ENCODE peak calls at places on chromosomes 3 and 15, in four cellular contexts. One of them, this sample, is unnamed.
A peak's percentile ranks its signal among the peaks of the same experiment; 100 is the strongest.

GRCh38 chr15:72998681-72999466 is 53.4 kb upstream of the NEO1 start:
- DNase-seq in PC-3: no peak
- DNase-seq in lung: no peak
- DNase-seq in transverse colon: peak; percentile 59
- DNase-seq in this sample: no peak

GRCh38 chr15:77347197-77347596 is 72.7 kb downstream of the PEAK1 start:
- DNase-seq in PC-3: peak; percentile 56
- DNase-seq in lung: no peak
- DNase-seq in transverse colon: no peak
- DNase-seq in this sample: no peak

GRCh38 chr3:127012091-127012490 is 29.2 kb downstream of the PLXNA1 start:
- DNase-seq in PC-3: no peak
- DNase-seq in lung: no peak
- DNase-seq in transverse colon: no peak
- DNase-seq in this sample: no peak

GRCh38 chr3:124780767-124781485 is 50.7 kb downstream of the UMPS start:
- DNase-seq in PC-3: no peak
- DNase-seq in lung: no peak
- DNase-seq in transverse colon: peak; percentile 50
- DNase-seq in this sample: no peak

GRCh38 chr3:194987571-194988494 is 283.1 kb downstream of the XXYLT1 start:
- DNase-seq in PC-3: peak; percentile 4
- DNase-seq in lung: no peak
- DNase-seq in transverse colon: no peak
- DNase-seq in this sample: no peak

GRCh38 chr3:130374033-130374432 is 28.6 kb downstream of the COL6A5 start:
- DNase-seq in PC-3: peak; percentile 70
- DNase-seq in lung: no peak
- DNase-seq in transverse colon: no peak
- DNase-seq in this sample: no peak

GRCh38 chr3:197001972-197002700 is 27.5 kb downstream of the MELTF start:
- DNase-seq in PC-3: no peak
- DNase-seq in lung: no peak
- DNase-seq in transverse colon: no peak
- DNase-seq in this sample: no peak

GRCh38 chr3:31754575-31755278 is 222.0 kb downstream of the STT3B start:
- DNase-seq in PC-3: peak; percentile 7
- DNase-seq in lung: no peak
- DNase-seq in transverse colon: no peak
- DNase-seq in this sample: no peak

GRCh38 chr15:82647045-82647834 is at the start of gene CPEB1:
- DNase-seq in PC-3: no peak
- DNase-seq in lung: no peak
- DNase-seq in transverse colon: peak; percentile 42
- DNase-seq in this sample: peak; percentile 19

GRCh38 chr15:33968224-33968623 is at the start of gene CHRM5:
- DNase-seq in PC-3: no peak
- DNase-seq in lung: no peak
- DNase-seq in transverse colon: no peak
- DNase-seq in this sample: no peak

GRCh38 chr3:170327040-170327808 is 30.3 kb upstream of the SKIL start:
- DNase-seq in PC-3: no peak
- DNase-seq in lung: no peak
- DNase-seq in transverse colon: no peak
- DNase-seq in this sample: no peak

GRCh38 chr3:44117239-44117638 is 124.4 kb upstream of the TOPAZ1 start:
- DNase-seq in PC-3: peak; percentile 35
- DNase-seq in lung: no peak
- DNase-seq in transverse colon: no peak
- DNase-seq in this sample: no peak

GRCh38 chr15:68414591-68414990 is 17.4 kb downstream of the ITGA11 start:
- DNase-seq in PC-3: no peak
- DNase-seq in lung: no peak
- DNase-seq in transverse colon: no peak
- DNase-seq in this sample: no peak

GRCh38 chr15:97977734-97978133 is 17.2 kb downstream of the ARRDC4 start:
- DNase-seq in PC-3: peak; percentile 46
- DNase-seq in lung: no peak
- DNase-seq in transverse colon: no peak
- DNase-seq in this sample: no peak

GRCh38 chr3:177196473-177197040 is 725 bp downstream of the TBL1XR1 start:
- DNase-seq in PC-3: peak; percentile 20
- DNase-seq in lung: no peak
- DNase-seq in transverse colon: peak; percentile 44
- DNase-seq in this sample: peak; percentile 40

GRCh38 chr3:33868309-33868708 is 69.9 kb downstream of the PDCD6IP start:
- DNase-seq in PC-3: no peak
- DNase-seq in lung: no peak
- DNase-seq in transverse colon: no peak
- DNase-seq in this sample: no peak

GRCh38 chr15:22939652-22940061 is 40.5 kb downstream of the CYFIP1 start:
- DNase-seq in PC-3: no peak
- DNase-seq in lung: no peak
- DNase-seq in transverse colon: no peak
- DNase-seq in this sample: no peak

GRCh38 chr15:22941179-22941578 is 39.0 kb downstream of the CYFIP1 start:
- DNase-seq in PC-3: no peak
- DNase-seq in lung: no peak
- DNase-seq in transverse colon: no peak
- DNase-seq in this sample: no peak

GRCh38 chr15:22939051-22939450 is 41.1 kb downstream of the CYFIP1 start:
- DNase-seq in PC-3: no peak
- DNase-seq in lung: no peak
- DNase-seq in transverse colon: no peak
- DNase-seq in this sample: no peak

GRCh38 chr15:22933641-22934061 is 46.5 kb downstream of the CYFIP1 start:
- DNase-seq in PC-3: peak; percentile 93
- DNase-seq in lung: no peak
- DNase-seq in transverse colon: no peak
- DNase-seq in this sample: no peak

GRCh38 chr15:22936577-22937472 is 43.3 kb downstream of the CYFIP1 start:
- DNase-seq in PC-3: no peak
- DNase-seq in lung: no peak
- DNase-seq in transverse colon: no peak
- DNase-seq in this sample: no peak
- H3K4me3 ChIP-seq in PC-3: no peak overlapping the region
- H3K4me3 ChIP-seq in lung: no peak overlapping the region
- H3K4me3 ChIP-seq in transverse colon: no peak overlapping the region
- H3K4me3 ChIP-seq in this sample: no peak overlapping the region

GRCh38 chr15:79957741-79958140 is 13.3 kb downstream of the BCL2A1 start:
- DNase-seq in PC-3: no peak
- DNase-seq in lung: no peak
- DNase-seq in transverse colon: no peak
- DNase-seq in this sample: no peak

GRCh38 chr15:79965836-79966630 is 5.0 kb downstream of the BCL2A1 start:
- DNase-seq in PC-3: peak; percentile 73
- DNase-seq in lung: no peak
- DNase-seq in transverse colon: no peak
- DNase-seq in this sample: no peak

GRCh38 chr15:79964232-79964820 is 6.7 kb downstream of the BCL2A1 start:
- DNase-seq in PC-3: no peak
- DNase-seq in lung: no peak
- DNase-seq in transverse colon: no peak
- DNase-seq in this sample: no peak

GRCh38 chr15:79960502-79961217 is 10.3 kb downstream of the BCL2A1 start:
- DNase-seq in PC-3: no peak
- DNase-seq in lung: no peak
- DNase-seq in transverse colon: no peak
- DNase-seq in this sample: no peak

DNA sequence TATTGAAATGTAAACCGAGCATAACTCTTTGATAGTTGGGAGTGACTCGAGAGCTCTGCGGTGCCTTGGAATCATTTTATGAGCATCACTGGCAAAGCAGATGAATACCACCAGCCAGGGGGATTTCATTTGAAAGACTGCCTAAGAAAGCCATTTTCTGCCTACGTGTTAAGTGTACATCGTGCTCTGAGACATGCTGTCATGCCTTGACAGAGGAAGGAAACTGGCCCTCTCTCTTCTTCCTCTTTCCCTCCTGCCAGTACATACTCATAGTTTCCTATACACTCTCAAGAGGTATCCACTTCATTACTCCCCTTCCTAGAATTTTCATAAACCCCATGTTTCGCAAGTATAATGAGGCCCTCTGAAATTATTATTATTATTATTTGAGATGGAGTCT is 8.8 kb downstream of the BCL2A1 start:
- DNase-seq in PC-3: no peak
- DNase-seq in lung: no peak
- DNase-seq in transverse colon: no peak
- DNase-seq in this sample: no peak
- H3K27ac ChIP-seq in PC-3: no peak overlapping the region
- H3K27ac ChIP-seq in lung: no peak overlapping the region
- H3K27ac ChIP-seq in transverse colon: no peak overlapping the region
- H3K27ac ChIP-seq in this sample: no peak overlapping the region

DNA sequence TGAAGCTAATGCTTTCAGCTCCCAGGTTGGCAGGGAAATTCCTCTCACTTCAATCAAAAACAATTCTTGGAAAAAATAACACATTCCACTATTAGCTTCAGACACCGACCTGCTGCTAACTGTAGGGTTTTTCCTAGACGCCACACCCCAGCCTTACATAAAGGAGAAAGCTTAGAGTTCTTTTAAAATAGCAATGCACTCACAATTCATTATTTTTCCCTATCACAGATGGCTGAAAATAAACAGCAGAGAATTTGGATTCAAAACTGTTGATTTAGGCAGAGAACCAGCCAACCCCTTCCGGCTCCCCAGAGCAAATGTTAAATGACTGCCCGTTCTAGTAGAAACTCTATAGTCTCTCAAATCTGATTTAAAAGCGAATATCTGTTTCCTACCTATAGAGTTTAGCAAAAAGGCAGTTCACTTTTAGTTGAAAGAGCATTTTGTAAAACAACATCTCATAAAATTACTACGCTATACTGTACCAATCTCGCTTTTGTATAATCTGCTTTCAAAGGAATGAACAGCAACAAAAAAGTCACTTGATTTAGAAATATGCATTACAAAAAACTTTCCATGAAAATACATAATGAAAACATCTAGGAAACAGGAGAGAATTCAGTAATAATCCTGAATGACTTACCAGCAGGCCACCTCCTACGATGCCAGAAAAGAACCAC is 581 bp downstream of the TM4SF1 start:
- DNase-seq in PC-3: peak; percentile 50
- DNase-seq in lung: no peak
- DNase-seq in transverse colon: no peak
- DNase-seq in this sample: no peak
- H3K4me3 ChIP-seq in PC-3: peak overlapping the region; percentile 90
- H3K4me3 ChIP-seq in lung: peak overlapping the region; percentile 68
- H3K4me3 ChIP-seq in transverse colon: peak overlapping the region; percentile 38
- H3K4me3 ChIP-seq in this sample: no peak overlapping the region

GRCh38 chr15:39114690-39115378 is 466.0 kb upstream of the THBS1 start:
- DNase-seq in PC-3: no peak
- DNase-seq in lung: no peak
- DNase-seq in transverse colon: no peak
- DNase-seq in this sample: no peak
- H3K27ac ChIP-seq in PC-3: no peak overlapping the region
- H3K27ac ChIP-seq in lung: no peak overlapping the region
- H3K27ac ChIP-seq in transverse colon: no peak overlapping the region
- H3K27ac ChIP-seq in this sample: no peak overlapping the region

GRCh38 chr15:67092726-67093125 is 27.3 kb downstream of the SMAD3 start:
- DNase-seq in PC-3: no peak
- DNase-seq in lung: no peak
- DNase-seq in transverse colon: no peak
- DNase-seq in this sample: no peak

GRCh38 chr15:67089218-67090193 is 24.1 kb downstream of the SMAD3 start:
- DNase-seq in PC-3: peak; percentile 71
- DNase-seq in lung: no peak
- DNase-seq in transverse colon: no peak
- DNase-seq in this sample: no peak

GRCh38 chr15:67091966-67092677 is 26.7 kb downstream of the SMAD3 start:
- DNase-seq in PC-3: no peak
- DNase-seq in lung: no peak
- DNase-seq in transverse colon: no peak
- DNase-seq in this sample: no peak

GRCh38 chr15:67090297-67091072 is 25.1 kb downstream of the SMAD3 start:
- DNase-seq in PC-3: no peak
- DNase-seq in lung: no peak
- DNase-seq in transverse colon: no peak
- DNase-seq in this sample: no peak

DNA sequence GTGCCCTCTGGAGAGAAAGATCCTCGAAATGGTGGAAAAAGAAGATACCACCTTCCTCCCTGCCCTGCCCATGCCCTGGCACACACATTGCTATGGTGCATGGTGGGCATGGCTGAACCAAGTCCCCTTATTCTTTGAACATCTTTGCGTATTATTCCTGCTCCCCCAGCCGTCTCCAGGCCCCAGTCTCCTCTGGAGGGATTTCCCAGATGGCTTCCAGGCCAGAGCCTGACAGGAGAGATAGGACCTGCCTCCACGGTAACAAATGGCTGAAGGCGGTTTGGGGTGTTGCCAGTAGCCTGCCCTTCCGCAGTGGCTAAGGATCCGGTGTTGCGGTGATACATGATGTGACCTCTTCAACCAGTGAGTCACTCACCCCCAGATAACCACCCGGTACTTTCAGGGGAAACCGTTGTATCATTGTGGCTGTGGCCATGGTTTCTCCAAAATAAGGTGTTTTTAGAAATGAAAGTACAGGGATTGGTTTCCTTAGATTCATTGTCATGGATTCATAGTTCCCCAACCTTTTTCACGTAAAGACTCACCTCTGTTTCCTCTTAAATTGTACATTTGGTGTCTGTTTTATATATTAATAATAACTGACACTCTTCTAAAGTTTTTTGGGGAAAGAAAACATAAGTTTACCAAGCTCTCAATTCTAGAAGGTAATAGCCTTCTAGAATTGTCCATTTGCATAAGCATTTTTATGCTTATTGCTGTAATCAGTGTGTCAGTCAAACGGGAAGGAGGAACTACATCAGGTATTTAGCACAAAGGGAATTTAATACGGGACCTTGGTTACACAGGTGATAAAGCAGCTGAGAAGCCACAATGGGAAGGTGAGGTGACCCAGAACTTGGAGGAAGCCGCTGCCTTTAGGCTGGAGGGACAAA is 25.9 kb downstream of the SMAD3 start:
- DNase-seq in PC-3: peak; percentile 95
- DNase-seq in lung: peak; percentile 46
- DNase-seq in transverse colon: peak; percentile 72
- DNase-seq in this sample: peak; percentile 72
- H3K4me3 ChIP-seq in PC-3: peak overlapping the region; percentile 24
- H3K4me3 ChIP-seq in lung: no peak overlapping the region
- H3K4me3 ChIP-seq in transverse colon: no peak overlapping the region
- H3K4me3 ChIP-seq in this sample: no peak overlapping the region

This sample was measured in CD8-positive, alpha-beta T cell.